ENCODE peak calls at places on chromosomes 11 and 22, in eight cellular contexts. A, K, G, W, P, H, D and M are unnamed samples.

GRCh38 chr11:123561046-123561781 is 93.2 kb downstream of the SCN3B start:
- DNase-seq in A (peak), K (no peak), G (peak), W (peak), P (peak), H (no peak), D (no peak), M (no peak)

GRCh38 chr11:121514401-121514981 is 61.7 kb upstream of the SORL1-AS1 start:
- DNase-seq in A (no peak), K (no peak), G (no peak), W (no peak), P (no peak), H (no peak), D (no peak), M (no peak)

GRCh38 chr11:9315078-9315688 is 790 bp upstream of the TMEM41B start:
- DNase-seq in A (peak), K (no peak), G (no peak), W (peak), P (no peak), H (no peak), D (no peak), M (no peak)

GRCh38 chr11:61486779-61487178 is 21.8 kb upstream of the LRRC10B start:
- DNase-seq in A (no peak), K (no peak), G (no peak), W (no peak), P (no peak), H (no peak), D (no peak), M (no peak)

GRCh38 chr11:120346233-120346632 is 10.0 kb downstream of the ARHGEF12 start:
- DNase-seq in A (no peak), K (no peak), G (no peak), W (no peak), P (no peak), H (no peak), D (no peak), M (no peak)

GRCh38 chr11:116984589-116984988 is 113.6 kb downstream of the SIK3 start:
- DNase-seq in A (peak), K (no peak), G (peak), W (peak), P (no peak), H (no peak), D (no peak), M (no peak)

GRCh38 chr22:43823353-43823908 is 11.3 kb upstream of the EFCAB6 start:
- DNase-seq in A (no peak), K (no peak), G (no peak), W (no peak), P (no peak), H (no peak), D (no peak), M (no peak)

GRCh38 chr11:121958323-121958977 is 157.6 kb downstream of the BLID start:
- DNase-seq in A (no peak), K (no peak), G (no peak), W (no peak), P (no peak), H (no peak), D (no peak), M (no peak)

GRCh38 chr11:122852071-122852831 is 14.0 kb downstream of the CRTAM start:
- DNase-seq in A (peak), K (no peak), G (no peak), W (peak), P (no peak), H (no peak), D (no peak), M (no peak)

GRCh38 chr11:120660024-120660565 is 148.5 kb downstream of the GRIK4 start:
- DNase-seq in A (peak), K (no peak), G (peak), W (peak), P (peak), H (no peak), D (peak), M (no peak)

GRCh38 chr11:112294688-112295340 is 34.2 kb upstream of the PLET1 start:
- DNase-seq in A (no peak), K (no peak), G (no peak), W (peak), P (no peak), H (no peak), D (no peak), M (no peak)

GRCh38 chr22:31659246-31659645 is 2.8 kb downstream of the PISD start:
- DNase-seq in A (no peak), K (no peak), G (no peak), W (no peak), P (no peak), H (no peak), D (no peak), M (no peak)

GRCh38 chr11:110989734-110990133 is 255.8 kb upstream of the POU2AF2 start:
- DNase-seq in A (peak), K (no peak), G (peak), W (no peak), P (no peak), H (no peak), D (no peak), M (no peak)

GRCh38 chr11:60955566-60955965 is 3.6 kb upstream of the SLC15A3 start:
- DNase-seq in A (no peak), K (no peak), G (no peak), W (no peak), P (no peak), H (no peak), D (no peak), M (no peak)

GRCh38 chr11:12721816-12722604 is 47.8 kb downstream of the TEAD1 start:
- DNase-seq in A (no peak), K (no peak), G (no peak), W (no peak), P (no peak), H (no peak), D (no peak), M (no peak)

GRCh38 chr11:66546368-66546965 is at the start of gene ACTN3:
- DNase-seq in A (peak), K (no peak), G (peak), W (no peak), P (peak), H (no peak), D (peak), M (peak)

GRCh38 chr22:46358766-46359165 is 23.3 kb downstream of the TRMU start:
- DNase-seq in A (no peak), K (no peak), G (no peak), W (no peak), P (no peak), H (no peak), D (no peak), M (peak)

GRCh38 chr11:123457187-123457770 is 27.2 kb downstream of the GRAMD1B start:
- DNase-seq in A (peak), K (no peak), G (peak), W (no peak), P (peak), H (no peak), D (no peak), M (no peak)